ENCODE peak calls at places on chromosomes 3 and 15, in six cellular contexts. O is stimulated activated naive CD8-positive, alpha-beta T cell treated with anti-CD3 and anti-CD28 coated beads, Interleukin-15, amount 100 ng/mL, for 72 hours; I is AG08396; A is kidney tubule cell; G is pancreas; F is right atrium auricular region. H is an unnamed sample.

GRCh38 chr3:42308651-42309050 is 42.7 kb upstream of the CCK start:
- DNase-seq in O (no peak), I (no peak), A (no peak), G (no peak), F (no peak), H (no peak)

GRCh38 chr3:125310623-125311076 is 64.5 kb downstream of the ZNF148 start:
- DNase-seq in O (peak), I (no peak), A (peak), G (no peak), F (no peak), H (no peak)

GRCh38 chr3:148757238-148757930 is 59.7 kb downstream of the AGTR1 start:
- DNase-seq in O (no peak), I (peak), A (peak), G (no peak), F (no peak), H (no peak)

GRCh38 chr3:56921573-56922571 is 120.1 kb upstream of the ARHGEF3 start:
- DNase-seq in O (no peak), I (peak), A (no peak), G (no peak), F (no peak), H (no peak)

GRCh38 chr3:195153121-195153520 is 117.8 kb downstream of the XXYLT1 start:
- DNase-seq in O (no peak), I (no peak), A (no peak), G (no peak), F (no peak), H (no peak)

GRCh38 chr3:11826628-11827265 is 19.9 kb downstream of the TAMM41 start:
- DNase-seq in O (no peak), I (no peak), A (peak), G (no peak), F (no peak), H (no peak)

GRCh38 chr3:89216021-89216739 is 108.8 kb downstream of the EPHA3 start:
- DNase-seq in O (no peak), I (no peak), A (no peak), G (no peak), F (no peak), H (no peak)

GRCh38 chr3:122810706-122811105 is 15.8 kb downstream of the SLC49A4 start:
- DNase-seq in O (no peak), I (no peak), A (no peak), G (no peak), F (no peak), H (no peak)

GRCh38 chr3:31829011-31829410 is 152.1 kb downstream of the OSBPL10 start:
- DNase-seq in O (no peak), I (no peak), A (no peak), G (no peak), F (no peak), H (no peak)

GRCh38 chr15:38746211-38746610 is 181.6 kb upstream of the RASGRP1 start:
- DNase-seq in O (no peak), I (no peak), A (no peak), G (no peak), F (no peak), H (no peak)

GRCh38 chr15:31080618-31081017 is 20.9 kb downstream of the TRPM1 start:
- DNase-seq in O (peak), I (peak), A (peak), G (no peak), F (peak), H (peak)

GRCh38 chr15:81108427-81108826 is 25.6 kb upstream of the CFAP161 start:
- DNase-seq in O (no peak), I (no peak), A (no peak), G (no peak), F (no peak), H (no peak)

GRCh38 chr15:90665288-90666134 is 51.6 kb upstream of the BLM start:
- DNase-seq in O (peak), I (peak), A (peak), G (peak), F (peak), H (peak)

GRCh38 chr3:52789746-52790040 is 4.9 kb upstream of the ITIH3 start:
- DNase-seq in O (no peak), I (no peak), A (no peak), G (no peak), F (no peak), H (no peak)

GRCh38 chr15:25508369-25509002 is 69.7 kb upstream of the UBE3A start:
- DNase-seq in O (no peak), I (peak), A (peak), G (no peak), F (no peak), H (no peak)

H was measured in memory B cell.